ENCODE peak calls at places on chromosomes 11 and 22, in seven cellular contexts. H is MM.1S, F is fibroblast of pulmonary artery, Z is AG10803, A is K562, L is GM12864, V is GM20000. E is an unnamed sample.

GRCh38 chr22:41841085-41841712 is 8.3 kb downstream of the SREBF2 start:
- DNase-seq in H (no peak), Z (no peak), V (no peak), F (no peak), L (no peak), A (no peak), E (no peak)

GRCh38 chr11:75563978-75564552 is 2.0 kb downstream of the SERPINH1 start:
- DNase-seq in F (peak; percentile 84), A (peak; percentile 81), Z (peak; percentile 90), L (no peak), V (no peak), H (no peak), E (no peak)

GRCh38 chr11:44607987-44608386 is 42.5 kb downstream of the CD82 start:
- DNase-seq in L (no peak), H (no peak), F (peak; percentile 42), Z (no peak), A (peak; percentile 35), V (no peak), E (no peak)

GRCh38 chr22:50227588-50228215 is 17.1 kb downstream of the TUBGCP6 start:
- DNase-seq in F (no peak), V (no peak), Z (no peak), H (no peak), A (no peak), L (no peak), E (no peak)

GRCh38 chr11:104332110-104332509 is 168.2 kb upstream of the PDGFD start:
- DNase-seq in F (no peak), L (no peak), V (no peak), Z (no peak), H (no peak), A (no peak), E (no peak)

GRCh38 chr22:43114958-43115357 is 4.4 kb downstream of the BIK start:
- DNase-seq in F (no peak), L (no peak), A (no peak), V (no peak), H (no peak), Z (no peak), E (no peak)

GRCh38 chr11:75891947-75892739 is 77.1 kb downstream of the UVRAG start:
- DNase-seq in F (no peak), V (peak; percentile 35), L (no peak), A (no peak), Z (no peak), H (no peak), E (peak; percentile 48)

GRCh38 chr11:96741068-96741467 is 351.3 kb downstream of the JRKL start:
- DNase-seq in H (no peak), F (peak; percentile 35), A (no peak), Z (peak; percentile 45), V (no peak), L (no peak), E (no peak)

GRCh38 chr11:124108158-124108557 is 7.1 kb upstream of the VWA5A start:
- DNase-seq in L (peak; percentile 8), V (peak; percentile 23), Z (no peak), H (peak; percentile 23), F (peak; percentile 60), A (peak; percentile 40), E (peak; percentile 36)
- TF ChIP-seq CTCF in L (peak; percentile 43), V (peak; percentile 7), Z (peak; percentile 25), H (peak; percentile 43), F (peak; percentile 44), A (peak; percentile 65), E (peak; percentile 37)

DNA sequence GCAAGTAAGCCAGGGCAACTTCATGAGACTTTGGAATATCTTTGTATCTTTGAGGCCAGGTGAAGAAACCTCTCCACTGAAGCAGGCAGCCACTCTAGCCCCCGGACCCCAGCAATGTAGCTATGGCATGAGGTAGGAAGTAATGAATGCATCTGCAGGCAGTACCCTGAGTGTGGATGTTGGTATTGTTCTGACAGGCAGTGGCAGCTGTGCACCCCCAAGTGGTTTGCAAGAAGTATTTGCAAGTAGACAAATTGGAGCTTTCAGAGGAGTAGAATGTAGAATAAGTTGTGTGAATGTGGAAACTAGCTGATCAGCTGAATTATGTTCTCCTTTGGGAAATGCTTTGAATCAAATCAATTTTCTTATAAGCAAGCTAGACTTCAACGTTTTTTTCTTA is 194.4 kb upstream of the PGR start:
- DNase-seq in L (no peak), H (no peak), V (no peak), Z (no peak), A (no peak), F (peak; percentile 2), E (no peak)
- TF ChIP-seq CTCF in L (no peak), H (no peak), V (no peak), Z (no peak), A (no peak), F (no peak), E (no peak)

DNA sequence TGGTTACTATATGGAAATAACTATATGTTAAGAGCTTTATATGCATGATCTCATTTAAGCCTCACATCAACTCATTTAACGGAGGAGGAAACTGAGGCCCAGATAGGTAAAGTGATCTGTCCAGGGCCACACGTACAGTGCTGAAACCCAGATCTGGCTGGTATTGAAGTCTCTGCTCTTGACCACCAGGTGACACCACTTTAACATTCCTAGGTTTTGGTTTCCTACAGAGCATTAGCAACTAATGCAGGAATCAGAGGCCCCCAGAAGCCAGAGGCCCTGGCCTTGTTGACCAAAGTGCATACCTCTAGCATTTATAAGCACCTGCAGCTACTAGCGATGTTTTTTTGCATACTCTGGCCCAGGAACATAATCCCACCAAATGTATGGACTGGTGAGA is 12.9 kb upstream of the LIMK2 start:
- DNase-seq in Z (no peak), F (peak; percentile 6), V (no peak), H (no peak), L (no peak), A (no peak), E (no peak)
- TF ChIP-seq CTCF in Z (peak; percentile 10), F (no peak), V (no peak), H (no peak), L (peak; percentile 23), A (peak; percentile 34), E (no peak)

DNA sequence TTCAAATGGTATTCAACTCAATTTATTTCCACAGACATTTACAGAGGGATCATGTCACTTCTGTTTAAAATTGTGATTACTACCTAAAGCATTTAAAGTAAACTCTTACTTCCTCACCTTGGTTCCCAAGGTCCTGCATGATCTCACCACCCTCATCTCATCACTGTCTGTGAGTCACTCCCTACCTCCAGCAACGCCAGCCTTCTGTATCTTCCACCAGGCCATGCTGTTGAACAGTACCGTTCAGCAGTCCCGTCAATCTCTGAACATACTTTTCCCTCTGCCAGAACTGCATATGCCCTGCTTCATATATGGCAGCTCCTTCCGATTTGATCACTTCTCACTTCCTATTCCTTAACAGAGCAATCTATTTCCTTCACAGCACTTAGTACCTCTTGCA is 2.0 kb downstream of the FBXO3 start:
- DNase-seq in H (no peak), A (peak; percentile 19), F (no peak), V (no peak), Z (no peak), L (no peak), E (no peak)
- TF ChIP-seq CTCF in H (no peak), A (no peak), F (no peak), V (no peak), Z (no peak), L (no peak), E (no peak)

DNA sequence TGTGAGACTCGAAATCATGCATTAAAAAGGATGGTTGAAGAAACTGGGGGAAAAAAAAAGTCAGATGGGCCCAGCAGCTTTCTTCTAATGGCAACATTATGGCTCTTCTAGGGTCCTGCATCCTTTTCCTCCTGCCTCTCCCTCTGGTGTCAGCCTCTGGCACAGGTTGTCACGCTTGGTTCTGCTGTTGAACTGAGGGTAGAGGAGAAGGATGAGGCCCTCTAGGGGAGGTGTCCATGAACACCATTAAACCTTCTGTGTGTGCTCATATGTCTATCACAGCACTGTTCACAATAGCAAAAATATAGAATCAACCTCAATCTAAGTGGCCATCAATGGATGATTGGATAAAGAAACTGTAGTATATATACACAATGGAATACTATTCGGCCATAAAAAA is 36.0 kb downstream of the BUD13 start:
- DNase-seq in V (no peak), F (peak; percentile 5), A (peak; percentile 49), L (no peak), Z (no peak), H (no peak), E (no peak)
- TF ChIP-seq CTCF in V (no peak), F (no peak), A (peak; percentile 76), L (peak; percentile 15), Z (no peak), H (no peak), E (no peak)

GRCh38 chr11:57764972-57765371 is 3.4 kb downstream of the CTNND1 start:
- DNase-seq in F (no peak), L (no peak), H (no peak), Z (no peak), A (peak; percentile 60), V (no peak), E (no peak)

GRCh38 chr11:57762235-57762866 is 749 bp downstream of the CTNND1 start:
- DNase-seq in A (no peak), F (no peak), V (no peak), Z (no peak), H (no peak), L (no peak), E (no peak)

GRCh38 chr11:57761301-57762234 is at the start of gene CTNND1:
- DNase-seq in Z (peak; percentile 97), V (peak; percentile 89), F (peak; percentile 99), L (no peak), H (no peak), A (peak; percentile 68), E (peak; percentile 87)

GRCh38 chr11:57764527-57764926 is 2.9 kb downstream of the CTNND1 start:
- DNase-seq in V (no peak), A (no peak), Z (no peak), L (no peak), F (no peak), H (no peak), E (no peak)

DNA sequence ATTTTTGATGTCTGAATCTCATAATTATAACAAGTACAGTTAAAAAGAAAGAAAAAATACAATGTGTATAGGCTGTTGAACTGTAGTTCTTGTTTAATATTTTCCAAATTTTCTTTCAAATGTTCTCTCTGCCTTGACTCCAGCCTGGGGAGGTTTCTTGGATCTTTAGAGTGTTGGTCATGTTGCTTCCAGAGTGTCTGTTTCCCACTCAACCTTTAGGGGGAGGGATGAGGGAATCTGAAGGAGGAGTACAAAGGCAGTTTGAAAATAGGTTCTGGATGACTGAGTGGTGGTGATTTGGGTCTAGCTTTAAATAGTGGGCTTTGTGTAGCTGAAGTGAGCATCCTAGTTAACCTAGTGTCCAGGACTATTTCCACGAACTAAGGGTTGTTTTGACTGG is 2.0 kb downstream of the CTNND1 start:
- DNase-seq in A (peak; percentile 34), Z (peak; percentile 47), L (no peak), H (no peak), V (no peak), F (peak; percentile 53), E (no peak)
- TF ChIP-seq CTCF in A (peak; percentile 17), Z (peak; percentile 62), L (no peak), H (no peak), V (no peak), F (peak; percentile 57), E (no peak)

E was measured in GM13976.